ENCODE peak calls at places on chromosomes 3 and 15, in eight cellular contexts. B is activated CD4-positive, alpha-beta T cell treated with anti-CD3 and anti-CD28 coated beads, Interleukin-2, amount 50 U/mL, for 1 hour; X is EH; R is GOT3; H is fibroblast of gingiva; D is NCI-H146; O is thoracic aorta; Q is caudate nucleus. S is an unnamed sample.
A peak's percentile ranks its signal among the peaks of the same experiment; 100 is the strongest.

GRCh38 chr3:65126527-65127440 is 439.0 kb upstream of the ADAMTS9 start:
- DNase-seq in O (no peak), X (peak; percentile 28), D (no peak), Q (no peak), B (no peak), H (peak; percentile 57), R (no peak), S (no peak)

GRCh38 chr15:38740206-38740605 is 175.6 kb upstream of the RASGRP1 start:
- DNase-seq in R (no peak), B (no peak), O (no peak), H (no peak), X (peak; percentile 15), Q (no peak), D (no peak), S (no peak)

GRCh38 chr3:169966951-169967915 is 626 bp downstream of the SEC62 start:
- DNase-seq in Q (no peak), H (peak; percentile 61), R (no peak), X (peak; percentile 68), B (peak; percentile 29), O (no peak), D (peak; percentile 87), S (peak; percentile 32)

GRCh38 chr3:151169700-151170224 is 33.3 kb downstream of the GPR171 start:
- DNase-seq in R (no peak), B (no peak), Q (no peak), X (no peak), D (no peak), H (no peak), O (no peak), S (no peak)

GRCh38 chr3:50133283-50133615 is 21.9 kb upstream of the SEMA3F start:
- DNase-seq in X (no peak), R (no peak), O (no peak), B (no peak), H (no peak), D (no peak), Q (no peak), S (no peak)

GRCh38 chr3:102125197-102125993 is 276.1 kb downstream of the NFKBIZ start:
- DNase-seq in Q (no peak), O (no peak), R (no peak), B (no peak), X (no peak), D (no peak), H (no peak), S (no peak)

GRCh38 chr15:48330045-48330840 is 986 bp upstream of the DUT start:
- DNase-seq in H (no peak), Q (no peak), X (peak; percentile 42), B (no peak), D (no peak), O (no peak), R (no peak), S (no peak)

GRCh38 chr3:56881035-56881575 is 79.4 kb upstream of the ARHGEF3 start:
- DNase-seq in D (no peak), X (no peak), O (no peak), R (no peak), H (no peak), Q (no peak), B (no peak), S (no peak)

GRCh38 chr3:159765025-159765859 is 223.4 kb upstream of the IL12A start:
- DNase-seq in B (no peak), D (peak; percentile 87), R (peak; percentile 96), Q (peak; percentile 37), O (peak; percentile 91), X (peak; percentile 100), H (peak; percentile 97), S (peak; percentile 100)

GRCh38 chr15:32718822-32719716 is 1.3 kb downstream of the GREM1 start:
- DNase-seq in R (no peak), B (no peak), D (no peak), Q (no peak), X (peak; percentile 42), H (no peak), O (no peak), S (no peak)

GRCh38 chr3:101542952-101543351 is 18.7 kb upstream of the TRMT10C start:
- DNase-seq in O (no peak), D (no peak), X (no peak), Q (no peak), H (no peak), R (no peak), B (no peak), S (no peak)

GRCh38 chr15:60172147-60172546 is 168.0 kb downstream of the FOXB1 start:
- DNase-seq in B (no peak), O (no peak), H (no peak), Q (no peak), D (no peak), X (no peak), R (no peak), S (no peak)

GRCh38 chr15:77059761-77060345 is 11.1 kb downstream of the TSPAN3 start:
- DNase-seq in B (no peak), D (no peak), Q (no peak), X (peak; percentile 43), R (no peak), H (no peak), O (no peak), S (no peak)

GRCh38 chr3:171811059-171811912 is 1.0 kb upstream of the PLD1 start:
- DNase-seq in H (peak; percentile 96), D (no peak), Q (no peak), O (no peak), X (peak; percentile 99), B (no peak), R (no peak), S (peak; percentile 97)

GRCh38 chr3:11391172-11391879 is 119.1 kb downstream of the ATG7 start:
- DNase-seq in H (no peak), D (no peak), R (no peak), O (no peak), X (no peak), Q (no peak), B (no peak), S (no peak)

GRCh38 chr3:8663177-8664061 is 18.8 kb upstream of the SSUH2 start:
- DNase-seq in B (peak; percentile 5), H (peak; percentile 38), X (peak; percentile 71), Q (no peak), R (peak; percentile 7), D (peak; percentile 55), O (no peak), S (peak; percentile 38)

GRCh38 chr3:115916866-115917265 is 293.6 kb downstream of the GAP43 start:
- DNase-seq in D (no peak), O (no peak), B (no peak), X (no peak), H (no peak), Q (no peak), R (no peak), S (no peak)

GRCh38 chr3:138148503-138148902 is 16.3 kb upstream of the A4GNT start:
- DNase-seq in Q (no peak), H (no peak), O (no peak), B (no peak), R (no peak), X (no peak), D (no peak), S (no peak)

GRCh38 chr3:55198554-55198953 is 270.7 kb upstream of the LRTM1 start:
- DNase-seq in Q (no peak), O (no peak), B (no peak), H (peak; percentile 70), X (peak; percentile 98), D (no peak), R (no peak), S (peak; percentile 96)

GRCh38 chr3:66483006-66483928 is 17.6 kb downstream of the LRIG1 start:
- DNase-seq in D (peak; percentile 7), R (no peak), Q (peak; percentile 93), X (peak; percentile 40), O (peak; percentile 59), H (peak; percentile 76), B (peak; percentile 35), S (no peak)

GRCh38 chr15:100781961-100782525 is 97.6 kb upstream of the ALDH1A3 start:
- DNase-seq in B (no peak), Q (no peak), H (no peak), D (no peak), X (no peak), O (no peak), R (no peak), S (no peak)

GRCh38 chr3:65984975-65985374 is 53.7 kb downstream of the MAGI1 start:
- DNase-seq in Q (no peak), R (no peak), D (no peak), H (no peak), O (no peak), B (no peak), X (no peak), S (no peak)

GRCh38 chr3:126927405-126927750 is 55.5 kb upstream of the PLXNA1 start:
- DNase-seq in R (no peak), B (no peak), D (no peak), H (no peak), Q (no peak), O (no peak), X (peak; percentile 61), S (no peak)

GRCh38 chr3:124346487-124346886 is 354.6 kb upstream of the ROPN1 start:
- DNase-seq in R (no peak), D (no peak), B (no peak), X (no peak), Q (no peak), H (no peak), O (no peak), S (no peak)

GRCh38 chr3:16828815-16829214 is 55.9 kb upstream of the PLCL2 start:
- DNase-seq in X (peak; percentile 60), D (no peak), H (peak; percentile 66), B (peak; percentile 52), R (no peak), Q (no peak), O (no peak), S (peak; percentile 80)

GRCh38 chr3:65963787-65964707 is 74.7 kb downstream of the MAGI1 start:
- DNase-seq in R (no peak), D (no peak), X (peak; percentile 94), B (no peak), H (peak; percentile 67), O (no peak), Q (no peak), S (peak; percentile 94)

GRCh38 chr15:63893866-63894661 is 60.3 kb upstream of the HERC1 start:
- DNase-seq in B (no peak), O (no peak), D (no peak), Q (no peak), H (no peak), R (no peak), X (no peak), S (no peak)

GRCh38 chr3:72492240-72492639 is 356.0 kb downstream of the SHQ1 start:
- DNase-seq in R (peak; percentile 66), O (no peak), X (peak; percentile 99), Q (no peak), D (no peak), B (no peak), H (peak; percentile 97), S (peak; percentile 96)

GRCh38 chr3:190097617-190098016 is 23.1 kb downstream of the P3H2 start:
- DNase-seq in B (no peak), R (no peak), D (no peak), X (no peak), Q (no peak), H (no peak), O (no peak), S (no peak)

GRCh38 chr3:160136421-160136820 is 88.8 kb upstream of the C3orf80 start:
- DNase-seq in Q (no peak), O (no peak), D (no peak), B (no peak), H (no peak), R (no peak), X (no peak), S (no peak)

GRCh38 chr3:54954019-54954418 is 26.2 kb upstream of the LRTM1 start:
- DNase-seq in Q (no peak), D (no peak), R (no peak), O (no peak), B (no peak), H (peak; percentile 46), X (peak; percentile 98), S (peak; percentile 85)

GRCh38 chr15:58463815-58464697 is 32.3 kb downstream of the LIPC start:
- DNase-seq in Q (no peak), B (no peak), O (no peak), X (peak; percentile 55), R (no peak), H (no peak), D (no peak), S (peak; percentile 47)

GRCh38 chr3:38565339-38566214 is 69.4 kb downstream of the EXOG start:
- DNase-seq in H (no peak), D (no peak), R (no peak), B (no peak), O (no peak), X (no peak), Q (no peak), S (no peak)

GRCh38 chr3:164452707-164453106 is 625.6 kb downstream of the SI start:
- DNase-seq in D (no peak), X (peak; percentile 6), O (no peak), B (no peak), R (no peak), H (peak; percentile 79), Q (no peak), S (no peak)